ENCODE peak calls at places on chromosome 10, in six cellular contexts. J, Y, O, A, N and M are unnamed samples.
A peak's percentile ranks its signal among the peaks of the same experiment; 100 is the strongest.

GRCh38 chr10:26448706-26449435 is 10.7 kb downstream of the APBB1IP start:
- DNase-seq in J (no peak), Y (peak; percentile 60), O (no peak), A (no peak), N (no peak), M (no peak)

GRCh38 chr10:22605168-22605567 is 109.2 kb downstream of the PIP4K2A start:
- DNase-seq in J (no peak), Y (no peak), O (no peak), A (no peak), N (peak; percentile 77), M (no peak)

GRCh38 chr10:92074126-92074887 is 150.7 kb downstream of the BTAF1 start:
- DNase-seq in J (no peak), Y (no peak), O (no peak), A (no peak), N (no peak), M (no peak)

GRCh38 chr10:79379512-79380124 is 32.3 kb downstream of the PPIF start:
- DNase-seq in J (no peak), Y (peak; percentile 20), O (peak; percentile 17), A (no peak), N (no peak), M (no peak)

GRCh38 chr10:86135191-86135590 is 231.4 kb downstream of the GRID1 start:
- DNase-seq in J (no peak), Y (no peak), O (no peak), A (no peak), N (no peak), M (no peak)

GRCh38 chr10:89553064-89553734 is 17.8 kb upstream of the SLC16A12 start:
- DNase-seq in J (no peak), Y (no peak), O (no peak), A (no peak), N (peak; percentile 91), M (no peak)

GRCh38 chr10:132420469-132421376 is 23.7 kb downstream of the PWWP2B start:
- DNase-seq in J (peak; percentile 74), Y (peak; percentile 79), O (no peak), A (no peak), N (no peak), M (no peak)

GRCh38 chr10:107031981-107032699 is 132.4 kb downstream of the SORCS1 start:
- DNase-seq in J (no peak), Y (no peak), O (no peak), A (no peak), N (peak; percentile 5), M (no peak)

GRCh38 chr10:104299031-104299904 is 30.3 kb downstream of the GSTO2 start:
- DNase-seq in J (no peak), Y (no peak), O (no peak), A (no peak), N (no peak), M (no peak)

GRCh38 chr10:75639726-75640125 is 208.3 kb downstream of the LRMDA start:
- DNase-seq in J (no peak), Y (no peak), O (no peak), A (no peak), N (no peak), M (no peak)

GRCh38 chr10:87651801-87652200 is 7.9 kb upstream of the PAPSS2 start:
- DNase-seq in J (no peak), Y (no peak), O (no peak), A (no peak), N (no peak), M (no peak)

GRCh38 chr10:30770816-30771215 is 141.3 kb upstream of the LYZL2 start:
- DNase-seq in J (no peak), Y (no peak), O (no peak), A (no peak), N (no peak), M (no peak)

GRCh38 chr10:99628923-99629624 is 8.8 kb upstream of the SLC25A28 start:
- DNase-seq in J (no peak), Y (no peak), O (no peak), A (no peak), N (no peak), M (no peak)

GRCh38 chr10:74419491-74420466 is 268.8 kb downstream of the ADK start:
- DNase-seq in J (no peak), Y (peak; percentile 16), O (no peak), A (no peak), N (no peak), M (no peak)

GRCh38 chr10:118042336-118042735 is 4.4 kb downstream of the RAB11FIP2 start:
- DNase-seq in J (no peak), Y (no peak), O (no peak), A (no peak), N (no peak), M (no peak)

GRCh38 chr10:63407136-63407662 is 58.6 kb downstream of the JMJD1C start:
- DNase-seq in J (no peak), Y (no peak), O (no peak), A (no peak), N (no peak), M (no peak)

GRCh38 chr10:132283604-132284382 is 24.0 kb downstream of the STK32C start:
- DNase-seq in J (no peak), Y (no peak), O (no peak), A (no peak), N (no peak), M (no peak)

GRCh38 chr10:119693262-119693957 is 32.4 kb upstream of the INPP5F start:
- DNase-seq in J (no peak), Y (no peak), O (no peak), A (no peak), N (no peak), M (no peak)

GRCh38 chr10:77809336-77809735 is 117.2 kb downstream of the DLG5 start:
- DNase-seq in J (no peak), Y (no peak), O (no peak), A (no peak), N (no peak), M (no peak)
- H3K36me3 ChIP-seq in J (peaks cover 51% of the 10 kb centered on the region), Y (no peaks in the 10 kb centered on the region), O (peaks cover 29% of the 10 kb centered on the region), A (peaks cover 45% of the 10 kb centered on the region), N (peaks cover 1% of the 10 kb centered on the region), M (peaks cover 74% of the 10 kb centered on the region)

DNA sequence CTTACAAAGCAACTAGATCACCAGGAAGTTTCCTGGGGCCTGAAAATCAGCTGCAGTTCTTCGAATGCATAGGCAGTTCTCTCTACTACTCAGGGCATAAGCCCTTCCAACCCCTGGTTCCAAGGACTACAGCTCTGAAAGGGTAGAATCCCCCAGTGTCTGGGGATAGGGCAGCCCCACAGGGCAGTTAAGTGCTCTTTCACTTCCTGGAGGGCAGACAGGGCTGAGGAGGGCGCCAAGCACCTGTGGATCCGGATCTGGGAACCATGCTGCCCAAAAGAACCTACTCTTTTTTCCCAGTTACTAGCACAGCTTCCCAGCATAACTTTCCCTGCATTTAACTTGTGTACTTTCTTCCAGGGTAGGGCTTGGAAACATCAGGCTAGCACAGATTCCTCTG is 41.1 kb downstream of the CXCL12 start:
- DNase-seq in J (peak; percentile 49), Y (no peak), O (no peak), A (no peak), N (no peak), M (no peak)
- TF ChIP-seq CTCF in J (peak; percentile 10), Y (no peak), O (no peak), A (no peak), N (no peak), M (no peak)

GRCh38 chr10:73065441-73065840 is 31.2 kb downstream of the P4HA1 start:
- DNase-seq in J (no peak), Y (no peak), O (no peak), A (no peak), N (no peak), M (no peak)
- H3K36me3 ChIP-seq in J (no peaks in the 10 kb centered on the region), Y (no peaks in the 10 kb centered on the region), O (no peaks in the 10 kb centered on the region), A (no peaks in the 10 kb centered on the region), N (no peaks in the 10 kb centered on the region), M (peaks cover 3% of the 10 kb centered on the region)

GRCh38 chr10:68196707-68197106 is 35.2 kb downstream of the ATOH7 start:
- DNase-seq in J (no peak), Y (no peak), O (no peak), A (no peak), N (no peak), M (no peak)
- TF ChIP-seq CTCF in J (no peak), Y (no peak), O (no peak), A (no peak), N (no peak), M (no peak)

GRCh38 chr10:6229290-6229689 is 26.6 kb downstream of the PFKFB3 start:
- DNase-seq in J (no peak), Y (no peak), O (no peak), A (no peak), N (no peak), M (no peak)
- H3K36me3 ChIP-seq in J (peaks cover 74% of the 10 kb centered on the region), Y (no peaks in the 10 kb centered on the region), O (peaks cover 3% of the 10 kb centered on the region), A (peaks cover 55% of the 10 kb centered on the region), N (peaks cover 6% of the 10 kb centered on the region), M (peaks cover 98% of the 10 kb centered on the region)

GRCh38 chr10:82148764-82149163 is 273.8 kb downstream of the NRG3 start:
- DNase-seq in J (no peak), Y (no peak), O (no peak), A (no peak), N (no peak), M (no peak)

GRCh38 chr10:82150123-82150900 is 275.3 kb downstream of the NRG3 start:
- DNase-seq in J (peak; percentile 9), Y (peak; percentile 20), O (no peak), A (no peak), N (no peak), M (no peak)
- TF ChIP-seq CTCF in J (no peak), Y (no peak), O (no peak), A (no peak), N (peak; percentile 50), M (no peak)

GRCh38 chr10:73239908-73240307 is 7.1 kb downstream of the DNAJC9 start:
- DNase-seq in J (no peak), Y (no peak), O (no peak), A (no peak), N (no peak), M (no peak)
- H3K36me3 ChIP-seq in J (peaks cover 19% of the 10 kb centered on the region), Y (no peaks in the 10 kb centered on the region), O (no peaks in the 10 kb centered on the region), A (no peaks in the 10 kb centered on the region), N (no peaks in the 10 kb centered on the region), M (peaks cover 17% of the 10 kb centered on the region)

DNA sequence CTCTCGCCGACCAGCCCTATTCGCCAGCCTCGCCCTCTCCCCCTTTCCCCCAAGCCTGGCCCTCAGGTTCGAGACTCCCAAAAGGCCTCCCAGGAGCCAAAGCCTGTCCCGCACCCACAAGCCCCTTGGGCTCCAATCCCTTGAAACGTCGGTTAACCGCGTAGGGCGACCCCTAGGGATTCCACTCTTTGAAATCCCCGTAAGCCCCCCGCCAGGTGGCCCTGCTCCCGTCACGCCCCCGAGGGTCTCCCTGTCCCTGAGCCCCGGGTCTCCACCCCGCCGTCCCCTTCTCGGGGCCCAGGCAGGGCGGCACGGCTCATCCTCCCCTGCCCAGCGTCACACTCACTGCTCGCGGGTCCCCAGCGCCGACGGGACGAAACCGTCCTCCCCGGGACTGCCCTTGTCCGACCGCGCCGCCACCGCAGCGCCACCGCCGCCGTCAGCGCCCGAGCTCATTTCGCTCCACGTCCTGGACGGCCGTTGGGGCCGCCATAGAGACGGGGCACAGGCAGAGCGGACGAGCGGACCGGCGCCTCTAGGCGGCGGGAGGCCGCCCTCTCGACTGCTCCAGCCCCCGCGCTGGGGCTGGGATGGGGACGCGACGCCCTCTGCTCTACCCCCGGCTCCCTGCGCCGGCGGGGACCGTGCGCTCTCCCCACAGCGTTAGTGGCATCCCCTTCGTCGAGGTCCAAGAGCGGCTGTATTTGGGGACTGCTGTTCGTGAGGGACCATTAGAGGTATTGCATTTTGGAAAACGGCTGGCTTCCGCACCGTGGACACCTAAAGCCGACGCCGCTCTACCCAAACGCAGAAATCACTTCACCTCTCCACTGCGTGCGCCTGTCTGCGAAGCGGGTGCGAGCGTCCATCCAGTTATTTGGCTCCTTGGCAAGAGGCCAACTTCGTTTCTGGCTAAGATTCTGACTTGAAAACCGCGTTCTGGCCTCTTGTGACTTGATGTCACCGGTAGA is at the start of gene EEF1AKMT2:
- DNase-seq in J (peak; percentile 79), Y (peak; percentile 84), O (peak; percentile 53), A (peak; percentile 7), N (no peak), M (peak; percentile 4)
- TF ChIP-seq CTCF in J (no peak), Y (peak; percentile 61), O (peak; percentile 62), A (no peak), N (peak; percentile 8), M (peak; percentile 58)